ENCODE peak calls at places on chromosomes 5 and 9, in five cellular contexts. U is stomach; X is activated CD8-positive, alpha-beta T cell treated with anti-CD3 and anti-CD28 coated beads for 36 hours; H is glutamatergic neuron; T is lower leg skin. R is an unnamed sample.

GRCh38 chr5:141604318-141604717 is 14.5 kb downstream of the DIAPH1 start:
- DNase-seq in U (peak; percentile 34), X (peak; percentile 21), H (no peak), T (peak; percentile 89), R (no peak)

GRCh38 chr9:13278368-13279246 is 885 bp downstream of the MPDZ start:
- DNase-seq in U (peak; percentile 26), X (no peak), H (peak; percentile 63), T (peak; percentile 89), R (peak; percentile 35)

GRCh38 chr9:135156525-135157510 is 69.3 kb downstream of the OLFM1 start:
- DNase-seq in U (peak; percentile 32), X (peak; percentile 31), H (no peak), T (no peak), R (peak; percentile 66)

GRCh38 chr9:34331191-34331590 is 1.8 kb downstream of the NUDT2 start:
- DNase-seq in U (no peak), X (no peak), H (no peak), T (no peak), R (no peak)

GRCh38 chr9:1978941-1979340 is 36.2 kb upstream of the SMARCA2 start:
- DNase-seq in U (no peak), X (no peak), H (no peak), T (no peak), R (peak; percentile 3)

GRCh38 chr9:126802343-126803059 is 2.3 kb upstream of the ZBTB43 start:
- DNase-seq in U (no peak), X (no peak), H (no peak), T (no peak), R (no peak)

GRCh38 chr5:177453852-177454396 is 7.3 kb downstream of the PRR7 start:
- DNase-seq in U (no peak), X (no peak), H (no peak), T (no peak), R (no peak)

GRCh38 chr9:136697821-136698526 is 10.7 kb upstream of the AGPAT2 start:
- DNase-seq in U (no peak), X (no peak), H (no peak), T (no peak), R (no peak)

GRCh38 chr5:59943721-59944120 is 50.2 kb upstream of the PDE4D start:
- DNase-seq in U (no peak), X (no peak), H (no peak), T (no peak), R (peak; percentile 21)

GRCh38 chr9:130398487-130399240 is 46.1 kb upstream of the ASS1 start:
- DNase-seq in U (no peak), X (no peak), H (no peak), T (no peak), R (no peak)

GRCh38 chr9:121636978-121637377 is 14.5 kb upstream of the DAB2IP start:
- DNase-seq in U (no peak), X (no peak), H (no peak), T (no peak), R (no peak)

GRCh38 chr5:131821221-131821620 is 24.4 kb upstream of the FNIP1 start:
- DNase-seq in U (no peak), X (no peak), H (no peak), T (no peak), R (no peak)

GRCh38 chr9:34158362-34158869 is 20.4 kb upstream of the UBAP1 start:
- DNase-seq in U (no peak), X (no peak), H (no peak), T (no peak), R (no peak)

GRCh38 chr5:135833961-135834638 is 363 bp upstream of the SLC25A48 start:
- DNase-seq in U (no peak), X (no peak), H (no peak), T (peak; percentile 67), R (no peak)

DNA sequence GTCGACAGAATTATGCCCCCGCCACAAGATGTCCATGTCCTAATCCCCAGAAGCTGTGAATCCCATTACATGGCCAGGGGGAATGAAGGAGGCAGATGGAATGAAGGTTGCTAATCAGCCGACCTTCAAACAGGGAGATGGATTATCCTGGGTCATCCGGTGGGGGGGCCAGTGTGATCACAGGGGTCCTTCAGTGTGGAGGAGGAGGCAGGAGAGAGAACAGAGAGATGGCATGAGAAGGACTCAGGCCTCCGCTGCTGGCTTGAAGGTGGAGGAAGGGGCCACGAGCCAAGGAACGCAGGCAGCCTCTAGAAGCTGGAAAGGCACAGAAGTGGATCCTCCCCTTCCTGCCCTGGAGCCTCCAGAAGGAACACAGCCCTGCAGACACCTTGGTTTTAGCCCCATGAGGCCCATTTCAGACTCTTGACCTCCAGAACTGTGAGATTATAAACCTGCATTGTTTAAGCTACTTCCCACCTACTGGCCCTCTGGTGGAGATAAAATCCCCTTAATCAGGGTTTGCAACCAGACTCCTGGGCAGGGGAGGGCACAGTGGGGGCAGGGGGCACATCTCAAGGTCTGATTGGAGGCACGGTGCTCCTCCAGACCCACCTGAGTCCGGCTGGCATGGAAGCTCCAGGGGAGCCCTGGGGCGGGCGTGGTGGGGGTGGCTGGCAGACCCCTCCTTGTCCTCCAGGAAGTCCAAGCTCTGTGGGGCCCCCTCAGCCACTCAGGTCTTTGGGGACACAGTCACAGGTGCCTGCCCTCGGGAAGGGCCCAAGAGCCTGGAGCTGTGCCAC is 13.8 kb downstream of the PTGES2 start:
- DNase-seq in U (peak; percentile 28), X (no peak), H (no peak), T (no peak), R (no peak)
- TF ChIP-seq CTCF in U (no peak), X (no peak), H (no peak), T (no peak), R (no peak)

GRCh38 chr5:76403713-76403962 is 553 bp downstream of the IQGAP2 start:
- DNase-seq in U (no peak), X (no peak), H (peak; percentile 35), T (peak; percentile 87), R (no peak)
- TF ChIP-seq CTCF in U (no peak), X (no peak), H (no peak), T (no peak), R (no peak)

DNA sequence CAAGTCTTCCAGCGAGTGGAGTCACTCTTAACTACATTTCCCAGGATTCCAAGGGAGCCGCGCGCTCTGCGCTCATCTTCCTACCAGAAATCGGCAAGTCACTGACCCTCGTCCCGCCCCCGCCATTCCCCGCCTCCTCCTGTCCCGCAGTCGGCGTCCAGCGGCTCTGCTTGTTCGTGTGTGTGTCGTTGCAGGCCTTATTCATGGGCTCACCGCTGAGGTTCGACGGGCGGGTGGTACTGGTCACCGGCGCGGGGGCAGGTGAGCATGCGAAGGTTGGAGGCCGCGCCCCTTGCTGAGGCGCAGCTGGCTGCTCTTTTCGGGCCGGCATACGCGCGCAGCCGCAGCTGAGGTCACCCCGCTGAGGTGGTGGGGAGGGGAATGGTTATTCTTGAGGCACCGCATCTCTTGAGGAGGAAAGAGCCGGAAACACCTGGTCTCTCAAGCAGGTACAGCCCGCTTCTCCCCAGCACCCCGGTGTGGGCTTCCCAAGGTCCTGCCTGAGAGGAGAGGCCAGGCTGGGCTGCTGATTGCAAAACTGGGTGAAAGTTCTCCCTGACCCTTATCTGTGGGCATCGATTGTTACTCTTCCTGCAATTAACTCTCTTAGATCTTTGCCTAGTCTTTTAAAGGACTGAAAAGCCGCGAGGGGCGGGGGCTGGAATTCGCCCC is at the start of gene HSD17B4:
- DNase-seq in U (peak; percentile 92), X (peak; percentile 91), H (peak; percentile 88), T (peak; percentile 98), R (peak; percentile 95)
- TF ChIP-seq CTCF in U (no peak), X (no peak), H (no peak), T (no peak), R (no peak)

GRCh38 chr5:96706433-96707111 is 44.4 kb downstream of the CAST start:
- DNase-seq in U (no peak), X (no peak), H (no peak), T (no peak), R (no peak)
- TF ChIP-seq CTCF in U (no peak), X (no peak), H (no peak), T (no peak), R (no peak)

DNA sequence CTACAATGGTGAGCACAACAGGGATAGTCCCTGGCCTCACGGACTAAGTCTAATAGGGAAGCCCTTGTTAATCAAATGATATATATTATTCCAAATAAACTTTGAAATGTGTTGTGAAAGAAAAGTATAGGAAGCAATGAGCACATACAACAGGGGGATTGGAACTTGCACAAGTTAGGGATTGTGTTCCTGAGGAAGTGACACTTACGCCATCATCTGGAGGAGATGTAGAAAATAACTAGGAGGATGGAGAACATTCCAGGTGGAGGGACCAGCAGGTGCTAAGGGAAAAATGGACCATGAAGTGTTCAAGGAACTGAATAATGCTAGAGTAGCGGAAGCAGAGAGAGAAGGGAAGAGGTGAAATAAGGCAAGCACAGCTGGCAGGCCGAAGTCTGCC is 18.8 kb upstream of the RPS23 start:
- DNase-seq in U (no peak), X (no peak), H (no peak), T (no peak), R (no peak)
- TF ChIP-seq CTCF in U (no peak), X (no peak), H (no peak), T (no peak), R (no peak)

GRCh38 chr9:36966371-36967097 is 67.5 kb downstream of the PAX5 start:
- DNase-seq in U (no peak), X (no peak), H (no peak), T (peak; percentile 72), R (no peak)
- TF ChIP-seq CTCF in U (no peak), X (no peak), H (no peak), T (no peak), R (no peak)

DNA sequence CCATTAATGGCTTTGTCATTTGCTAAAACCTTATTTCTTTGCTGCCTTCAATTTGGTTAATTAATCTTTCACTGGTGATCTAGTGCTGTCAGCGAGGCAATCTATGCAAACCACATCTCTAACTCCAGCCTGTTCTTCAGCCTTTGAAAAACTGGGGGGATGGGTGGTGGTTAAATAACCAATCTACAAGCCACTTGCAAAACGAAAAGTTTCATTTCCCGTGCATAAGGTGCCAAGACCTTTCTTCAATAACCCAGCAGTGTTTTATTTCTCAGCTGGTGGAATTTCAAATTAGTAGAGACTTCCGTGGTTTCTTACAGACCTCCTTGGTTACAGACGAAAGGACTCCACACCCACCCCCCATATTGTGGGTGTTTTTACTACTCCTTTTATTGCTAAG is 379.5 kb downstream of the MLLT3 start:
- DNase-seq in U (no peak), X (peak; percentile 69), H (no peak), T (no peak), R (no peak)
- TF ChIP-seq CTCF in U (no peak), X (no peak), H (no peak), T (no peak), R (no peak)

R was measured in mucosa of descending colon.